ENCODE peak calls at places on chromosomes 13 and 19, in seven cellular contexts. W is GM10248, H is Calu3, D is choroid plexus epithelial cell, O is fibroblast of pulmonary artery, G is astrocyte, T is MM.1S. P is an unnamed sample.

GRCh38 chr19:34145741-34146202 is 26.5 kb upstream of the LSM14A start:
- DNase-seq in W (peak), H (peak), D (peak), O (peak), G (peak), T (peak), P (no peak)

GRCh38 chr13:99863789-99864626 is 107.6 kb downstream of the ZIC5 start:
- DNase-seq in W (no peak), H (no peak), D (no peak), O (no peak), G (no peak), T (no peak), P (no peak)

GRCh38 chr19:35195822-35196221 is 32.7 kb downstream of the FAM187B start:
- DNase-seq in W (no peak), H (peak), D (no peak), O (no peak), G (no peak), T (no peak), P (no peak)

GRCh38 chr13:78599911-78600310 is 3.4 kb downstream of the POU4F1 start:
- DNase-seq in W (no peak), H (no peak), D (no peak), O (no peak), G (no peak), T (no peak), P (no peak)

GRCh38 chr19:16400911-16401675 is 70.7 kb downstream of the EPS15L1 start:
- DNase-seq in W (no peak), H (no peak), D (no peak), O (no peak), G (peak), T (no peak), P (no peak)

GRCh38 chr19:23002690-23003422 is at the start of gene ZNF728:
- DNase-seq in W (peak), H (no peak), D (peak), O (no peak), G (no peak), T (no peak), P (no peak)

GRCh38 chr19:33385956-33386355 is 12.4 kb downstream of the CEBPG start:
- DNase-seq in W (no peak), H (no peak), D (no peak), O (no peak), G (no peak), T (no peak), P (no peak)

GRCh38 chr13:71867101-71867814 is at the start of gene DACH1:
- DNase-seq in W (peak), H (no peak), D (peak), O (peak), G (peak), T (peak), P (no peak)

GRCh38 chr19:49361438-49362047 is 673 bp downstream of the TEAD2 start:
- DNase-seq in W (peak), H (peak), D (peak), O (peak), G (peak), T (no peak), P (no peak)

GRCh38 chr19:35780717-35781116 is 5.4 kb downstream of the ARHGAP33 start:
- DNase-seq in W (no peak), H (no peak), D (no peak), O (no peak), G (no peak), T (no peak), P (no peak)

GRCh38 chr19:3480383-3481091 is at the start of gene SMIM24:
- DNase-seq in W (no peak), H (peak), D (no peak), O (no peak), G (no peak), T (no peak), P (no peak)

GRCh38 chr19:18501832-18502231 is 20.0 kb downstream of the ELL start:
- DNase-seq in W (no peak), H (no peak), D (no peak), O (no peak), G (no peak), T (no peak), P (no peak)

GRCh38 chr13:98626298-98626940 is 49.5 kb upstream of the STK24 start:
- DNase-seq in W (no peak), H (no peak), D (peak), O (no peak), G (no peak), T (no peak), P (no peak)

GRCh38 chr13:31431722-31432137 is 232.0 kb downstream of the B3GLCT start:
- DNase-seq in W (peak), H (peak), D (peak), O (peak), G (peak), T (peak), P (no peak)

GRCh38 chr19:10744848-10745293 is 27.0 kb downstream of the DNM2 start:
- DNase-seq in W (no peak), H (no peak), D (no peak), O (no peak), G (no peak), T (no peak), P (no peak)

GRCh38 chr13:94535231-94535630 is 55.7 kb upstream of the DCT start:
- DNase-seq in W (no peak), H (no peak), D (no peak), O (no peak), G (no peak), T (no peak), P (no peak)

GRCh38 chr19:1678073-1678472 is 25.7 kb upstream of the TCF3 start:
- DNase-seq in W (no peak), H (no peak), D (no peak), O (no peak), G (no peak), T (no peak), P (no peak)

GRCh38 chr19:41886761-41887710 is 4.1 kb downstream of the ARHGEF1 start:
- DNase-seq in W (peak), H (no peak), D (no peak), O (no peak), G (no peak), T (no peak), P (no peak)

GRCh38 chr19:13846533-13847032 is 30.4 kb upstream of the NANOS3 start:
- DNase-seq in W (peak), H (peak), D (peak), O (peak), G (peak), T (peak), P (peak)

GRCh38 chr19:5129691-5130090 is 160.8 kb downstream of the KDM4B start:
- DNase-seq in W (no peak), H (no peak), D (no peak), O (no peak), G (no peak), T (no peak), P (no peak)

GRCh38 chr19:5130371-5131030 is 161.6 kb downstream of the KDM4B start:
- DNase-seq in W (peak), H (no peak), D (no peak), O (no peak), G (no peak), T (no peak), P (peak)

GRCh38 chr19:5132698-5133651 is 164.1 kb downstream of the KDM4B start:
- DNase-seq in W (no peak), H (no peak), D (no peak), O (no peak), G (no peak), T (no peak), P (no peak)

GRCh38 chr19:5131866-5132561 is 163.1 kb downstream of the KDM4B start:
- DNase-seq in W (no peak), H (peak), D (no peak), O (no peak), G (no peak), T (no peak), P (no peak)

DNA sequence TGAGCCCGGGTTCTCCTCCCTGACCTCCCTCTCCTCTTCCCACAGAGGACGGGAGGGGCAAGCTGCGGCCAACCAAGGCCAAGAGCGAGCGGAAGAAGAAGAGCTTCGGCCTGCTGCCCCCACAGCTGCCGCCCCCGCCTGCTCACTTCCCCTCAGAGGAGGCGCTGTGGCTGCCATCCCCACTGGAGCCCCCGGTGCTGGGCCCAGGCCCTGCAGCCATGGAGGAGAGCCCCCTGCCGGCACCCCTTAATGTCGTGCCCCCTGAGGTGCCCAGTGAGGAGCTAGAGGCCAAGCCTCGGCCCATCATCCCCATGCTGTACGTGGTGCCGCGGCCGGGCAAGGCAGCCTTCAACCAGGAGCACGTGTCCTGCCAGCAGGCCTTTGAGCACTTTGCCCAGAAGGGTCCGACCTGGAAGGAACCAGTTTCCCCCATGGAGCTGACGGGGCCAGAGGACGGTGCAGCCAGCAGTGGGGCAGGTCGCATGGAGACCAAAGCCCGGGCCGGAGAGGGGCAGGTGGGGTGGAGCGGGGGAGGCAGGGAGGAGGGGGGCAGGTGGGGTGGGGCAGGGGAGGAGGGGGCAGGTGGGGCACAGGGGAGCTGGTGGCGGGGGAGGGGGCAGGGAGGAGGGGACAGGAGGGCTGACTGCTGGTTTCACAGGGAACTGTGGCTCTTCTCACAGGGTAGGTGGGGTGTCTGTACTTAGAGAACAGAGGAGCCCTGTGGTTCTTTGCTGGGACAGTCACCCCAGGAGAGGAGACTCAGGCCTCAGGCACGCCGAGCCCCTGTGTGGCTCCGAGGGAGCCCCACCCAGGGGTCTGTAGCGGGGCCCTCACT is 162.3 kb downstream of the KDM4B start:
- DNase-seq in W (peak), H (no peak), D (no peak), O (no peak), G (no peak), T (no peak), P (peak)
- TF ChIP-seq CTCF in W (peak), H (no peak), D (no peak), O (no peak), G (no peak), T (no peak), P (no peak)

GRCh38 chr13:45464687-45465453 is at the start of gene COG3:
- DNase-seq in W (peak), H (peak), D (peak), O (peak), G (peak), T (peak), P (peak)
- TF ChIP-seq CTCF in W (peak), H (no peak), D (peak), O (no peak), G (peak), T (no peak), P (no peak)

GRCh38 chr13:62321895-62322294 is 906.2 kb upstream of the PCDH20 start:
- DNase-seq in W (no peak), H (no peak), D (no peak), O (no peak), G (no peak), T (no peak), P (no peak)

GRCh38 chr13:62320731-62321130 is 905.1 kb upstream of the PCDH20 start:
- DNase-seq in W (no peak), H (no peak), D (no peak), O (no peak), G (no peak), T (no peak), P (no peak)

GRCh38 chr13:62321139-62321538 is 905.5 kb upstream of the PCDH20 start:
- DNase-seq in W (no peak), H (no peak), D (no peak), O (no peak), G (no peak), T (no peak), P (no peak)

GRCh38 chr13:62324842-62325241 is 909.2 kb upstream of the PCDH20 start:
- DNase-seq in W (no peak), H (no peak), D (no peak), O (no peak), G (no peak), T (no peak), P (no peak)

DNA sequence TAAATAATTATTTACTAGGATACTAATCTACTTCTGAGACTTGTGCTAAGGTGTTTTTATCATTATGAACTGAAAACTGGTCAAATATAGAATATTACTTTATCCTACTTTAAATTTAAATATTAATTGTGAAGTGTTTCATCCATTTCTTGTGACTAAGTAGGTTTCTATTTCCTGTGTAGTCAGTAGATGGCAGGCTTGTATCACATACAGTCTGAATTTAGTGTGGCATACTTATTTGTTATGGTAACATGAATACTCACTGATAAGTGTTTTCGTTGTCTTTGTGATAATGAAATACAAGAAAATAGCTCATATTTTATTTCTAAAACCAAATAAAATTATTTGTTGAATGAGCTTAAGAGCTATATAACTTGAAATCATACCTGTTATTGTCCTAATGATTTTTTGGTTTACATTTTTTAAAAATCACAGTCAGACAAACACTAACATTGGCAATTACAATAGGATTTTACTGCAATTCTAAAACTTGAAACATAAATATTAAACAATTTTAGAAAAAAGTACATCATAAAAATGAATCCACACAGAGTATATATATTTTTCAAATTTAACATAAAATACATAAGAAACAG is 904.6 kb upstream of the PCDH20 start:
- DNase-seq in W (peak), H (peak), D (peak), O (peak), G (peak), T (peak), P (no peak)
- TF ChIP-seq CTCF in W (peak), H (no peak), D (peak), O (peak), G (peak), T (peak), P (no peak)

GRCh38 chr19:51294211-51294976 is 17.1 kb upstream of the IGLON5 start:
- DNase-seq in W (no peak), H (no peak), D (no peak), O (no peak), G (no peak), T (no peak), P (no peak)
- TF ChIP-seq CTCF in W (no peak), H (no peak), D (no peak), O (no peak), G (no peak), T (no peak), P (no peak)

DNA sequence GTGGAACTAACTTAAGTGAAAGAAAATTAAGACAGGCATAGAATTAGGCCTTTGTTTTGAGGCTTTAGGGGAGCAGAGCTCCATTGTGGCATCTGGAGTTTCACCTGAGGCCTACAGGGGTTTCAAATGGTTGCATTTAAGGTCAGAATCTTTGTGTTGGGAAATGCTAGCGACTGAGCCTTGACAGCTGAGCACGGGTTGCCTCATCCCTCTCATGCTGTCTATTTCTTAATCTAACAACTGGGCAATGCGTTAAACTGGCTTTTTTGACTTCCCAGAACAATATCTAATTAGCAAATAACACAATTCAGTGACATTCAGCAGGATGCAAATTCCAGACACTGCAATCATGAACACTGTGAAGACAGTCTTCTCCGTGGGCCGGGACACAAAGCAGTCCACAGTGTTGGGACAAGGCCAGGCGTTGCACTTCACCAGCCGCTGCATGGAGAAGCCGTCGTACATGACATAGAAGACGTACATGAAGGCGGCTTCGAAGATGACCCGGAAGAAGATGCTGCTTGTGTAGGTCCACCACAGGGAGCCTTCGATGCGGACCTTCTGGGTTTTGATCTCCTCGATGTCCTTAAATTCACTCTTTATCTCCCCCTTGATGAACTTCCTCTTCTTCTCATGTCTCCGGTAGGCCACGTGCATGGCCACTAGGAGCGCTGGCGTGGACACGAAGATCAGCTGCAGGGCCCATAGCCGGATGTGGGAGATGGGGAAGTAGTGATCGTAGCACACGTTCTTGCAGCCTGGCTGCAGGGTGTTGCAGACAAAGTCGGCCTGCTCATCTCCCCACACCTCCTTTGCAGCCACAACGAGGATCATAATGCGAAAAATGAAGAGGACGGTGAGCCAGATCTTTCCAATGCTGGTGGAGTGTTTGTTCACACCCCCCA is 3.8 kb downstream of the GJB2 start:
- DNase-seq in W (no peak), H (no peak), D (no peak), O (no peak), G (no peak), T (no peak), P (no peak)
- TF ChIP-seq CTCF in W (no peak), H (no peak), D (peak), O (no peak), G (no peak), T (no peak), P (no peak)

DNA sequence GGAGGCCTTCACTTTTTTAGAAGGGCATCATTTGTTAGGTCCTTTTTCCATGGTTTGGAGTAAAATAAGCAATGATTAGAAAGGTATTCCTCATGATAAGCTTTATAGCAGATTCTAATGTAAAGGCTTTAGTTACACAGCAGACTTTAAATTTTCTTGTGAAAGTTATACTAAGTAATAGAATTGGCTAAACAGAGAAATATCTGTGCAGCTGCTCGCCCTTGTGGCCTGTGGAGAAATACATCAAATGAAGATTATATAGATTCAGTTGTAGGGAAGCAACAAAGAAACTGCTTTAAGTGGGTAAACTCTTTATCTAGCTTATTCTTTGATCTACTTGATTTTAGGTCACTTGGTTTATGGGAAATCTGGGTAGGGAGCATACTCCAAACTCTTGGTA is 1269.7 kb upstream of the SPRY2 start:
- DNase-seq in W (no peak), H (no peak), D (peak), O (no peak), G (no peak), T (no peak), P (no peak)
- TF ChIP-seq CTCF in W (no peak), H (no peak), D (no peak), O (no peak), G (no peak), T (no peak), P (no peak)

GRCh38 chr13:65677906-65678305 is 1552.2 kb downstream of the PCDH9 start:
- DNase-seq in W (no peak), H (no peak), D (peak), O (peak), G (peak), T (no peak), P (no peak)
- TF ChIP-seq CTCF in W (no peak), H (no peak), D (peak), O (peak), G (no peak), T (no peak), P (no peak)

P was measured in activated B cell treated with CpG ODN at 0.5 μM for 24 hours.